ENCODE peak calls at places on chromosomes 2 and 18, in five cellular contexts. R is uterus, F is ovary, J is thyroid gland, X is A549. M is an unnamed sample. For H3K4me1, the result is how much of the 10 kb centered on the place peaks cover.

GRCh38 chr18:65567372-65567771 is 183.4 kb upstream of the CDH7 start:
- DNase-seq in J (no peak), X (peak), F (no peak), R (no peak), M (no peak)

GRCh38 chr18:35458677-35459441 is 38.9 kb downstream of the INO80C start:
- DNase-seq in X (peak), J (peak), R (peak), F (no peak), M (peak)

GRCh38 chr18:8929381-8929780 is 173.1 kb upstream of the NDUFV2 start:
- DNase-seq in R (no peak), J (no peak), X (no peak), F (no peak), M (no peak)

GRCh38 chr2:232525796-232526195 is at the start of gene CHRND:
- DNase-seq in X (no peak), J (peak), R (no peak), F (peak), M (peak)

GRCh38 chr2:193270816-193271215 is 1076.1 kb upstream of the TMEFF2 start:
- DNase-seq in J (no peak), F (no peak), R (no peak), X (no peak), M (no peak)

GRCh38 chr18:74234326-74235171 is 57.2 kb downstream of the CYB5A start:
- DNase-seq in J (no peak), F (no peak), R (peak), X (peak), M (peak)

GRCh38 chr2:143161982-143162837 is 33.0 kb downstream of the ARHGAP15 start:
- DNase-seq in F (peak), J (peak), R (peak), X (peak), M (peak)

GRCh38 chr2:232873909-232874641 is 4.0 kb downstream of the SNORC start:
- DNase-seq in F (peak), R (no peak), X (peak), J (no peak), M (no peak)

GRCh38 chr18:25103468-25104155 is 248.4 kb downstream of the ZNF521 start:
- DNase-seq in F (no peak), R (no peak), J (no peak), X (no peak), M (no peak)

GRCh38 chr2:949894-950626 is 589 bp upstream of the SNTG2 start:
- DNase-seq in X (no peak), F (no peak), J (peak), R (no peak), M (no peak)

GRCh38 chr2:172993924-172994717 is 81.5 kb upstream of the MAP3K20 start:
- DNase-seq in J (no peak), F (no peak), X (no peak), R (no peak), M (no peak)

GRCh38 chr2:27683390-27684071 is 19.8 kb downstream of the SLC4A1AP start:
- DNase-seq in J (peak), X (peak), F (peak), R (peak), M (peak)

GRCh38 chr2:220224711-220225519 is 597.5 kb downstream of the SLC4A3 start:
- DNase-seq in X (peak), J (no peak), F (no peak), R (no peak), M (no peak)

GRCh38 chr2:42532397-42532796 is 36.0 kb upstream of the MTA3 start:
- DNase-seq in F (no peak), X (no peak), R (no peak), J (no peak), M (no peak)
- H3K27ac ChIP-seq in F (no peak), X (no peak), R (no peak), J (no peak), M (no peak)

GRCh38 chr18:12702221-12703095 is at the start of the genes CEP76 and PSMG2:
- DNase-seq in X (peak), R (peak), F (peak), J (peak), M (peak)
- TF ChIP-seq POLR2A in X (peak), R (peak), F (peak), J (no peak), M (no peak)

GRCh38 chr2:55231546-55232083 is 478 bp downstream of the CLHC1 start:
- DNase-seq in X (no peak), J (no peak), R (no peak), F (no peak), M (no peak)
- H3K4me1 ChIP-seq in X (under half), J (under half), R (under half), F (under half), M (under half)

GRCh38 chr18:77071061-77071460 is 61.5 kb downstream of the MBP start:
- DNase-seq in J (no peak), F (no peak), R (no peak), X (no peak), M (no peak)

GRCh38 chr18:77069931-77070330 is 62.7 kb downstream of the MBP start:
- DNase-seq in J (no peak), F (no peak), X (no peak), R (no peak), M (no peak)

GRCh38 chr18:77069482-77069881 is 63.1 kb downstream of the MBP start:
- DNase-seq in J (no peak), X (no peak), R (no peak), F (no peak), M (no peak)

GRCh38 chr18:77071711-77072292 is 60.8 kb downstream of the MBP start:
- DNase-seq in J (peak), F (no peak), R (no peak), X (peak), M (no peak)

DNA sequence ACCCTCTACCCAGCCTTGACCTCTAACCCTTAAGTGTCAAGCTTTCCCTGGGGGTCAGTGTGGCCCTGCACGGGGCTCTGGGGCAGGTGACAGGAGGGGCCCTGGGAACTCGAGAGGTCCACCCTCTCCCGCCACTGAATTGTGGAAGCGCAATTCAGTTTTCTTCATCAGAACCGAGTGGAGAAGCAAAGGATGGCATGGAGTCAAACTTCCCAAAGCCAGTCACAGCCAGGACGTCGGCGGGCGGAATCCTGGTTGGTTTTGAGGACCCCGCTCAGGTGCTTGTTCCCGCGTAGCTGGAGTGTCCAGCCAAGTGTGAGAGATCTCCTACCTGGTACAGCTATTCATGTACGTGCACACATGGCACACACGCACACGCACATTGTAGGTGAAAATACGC is 62.0 kb downstream of the MBP start:
- DNase-seq in X (no peak), F (no peak), J (peak), R (no peak), M (no peak)
- H3K27ac ChIP-seq in X (peak), F (no peak), J (peak), R (peak), M (no peak)

DNA sequence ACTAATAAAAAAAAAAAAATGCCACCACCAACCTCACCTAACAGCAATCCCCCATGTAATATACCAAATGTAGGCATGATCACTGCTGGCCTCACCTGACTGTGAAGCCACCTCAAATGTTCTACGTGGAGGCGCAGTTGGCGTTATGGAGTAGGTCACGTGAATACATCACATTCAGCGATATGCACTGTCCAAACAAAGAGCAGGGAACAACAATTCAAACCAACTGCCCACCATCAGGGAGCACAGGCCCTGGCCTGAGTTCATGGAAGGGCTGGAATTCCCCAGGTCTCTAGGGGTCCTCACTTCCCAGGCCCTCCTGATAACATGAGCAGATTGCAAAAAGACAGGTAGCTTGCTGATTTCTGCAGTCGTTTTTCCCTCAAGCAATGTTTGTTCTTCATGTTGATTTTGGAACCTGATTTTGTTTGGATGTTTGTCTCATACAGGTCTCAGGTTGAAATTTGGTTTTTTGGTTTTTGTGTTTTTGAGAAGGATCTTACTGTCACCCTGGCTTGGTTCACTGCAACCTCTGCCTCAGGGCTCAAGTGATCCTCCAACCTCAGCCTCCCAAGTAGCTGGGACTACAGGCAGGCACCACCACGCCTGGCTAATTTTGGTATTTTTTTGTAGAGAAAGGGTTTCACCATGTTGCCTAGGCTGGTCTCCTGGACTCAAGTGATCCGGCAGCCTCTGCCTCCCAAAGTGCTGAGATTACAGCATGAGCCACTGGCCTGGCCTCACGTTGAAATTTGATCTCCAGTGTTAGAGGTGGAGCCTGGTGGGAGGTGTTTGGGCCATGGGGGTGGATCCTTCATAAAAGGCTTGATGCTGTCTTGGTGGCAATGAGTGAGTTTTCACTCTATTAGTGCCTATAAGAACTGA is 15.5 kb downstream of the TBC1D8 start:
- DNase-seq in J (no peak), F (no peak), R (no peak), X (no peak), M (no peak)
- TF ChIP-seq POLR2A in J (no peak), F (no peak), R (no peak), X (no peak), M (no peak)

DNA sequence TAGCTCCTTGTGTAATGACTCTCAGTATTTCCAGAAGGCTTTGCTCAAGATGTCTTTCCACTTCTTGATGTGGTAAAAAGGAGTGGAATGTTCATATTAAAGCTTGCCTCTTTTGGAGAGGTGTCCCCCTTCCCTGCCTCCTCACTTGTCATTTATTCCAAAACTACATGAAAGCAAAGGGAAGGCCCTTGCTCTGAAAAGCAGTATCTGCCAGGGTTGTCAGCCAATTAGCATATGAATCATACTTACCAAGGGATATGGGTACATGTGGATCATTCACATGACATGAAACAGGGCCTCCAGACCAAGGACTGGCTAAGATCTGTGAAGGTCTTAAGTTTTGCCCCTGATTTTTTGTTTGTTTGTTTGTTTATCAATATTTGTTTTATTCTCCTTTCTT is 31.3 kb downstream of the ANXA4 start:
- DNase-seq in J (no peak), F (no peak), X (no peak), R (no peak), M (no peak)
- H3K4me1 ChIP-seq in J (under half), F (under half), X (half or more), R (under half), M (under half)

GRCh38 chr2:37794717-37795116 is 123.3 kb upstream of the CDC42EP3 start:
- DNase-seq in X (no peak), J (no peak), R (no peak), F (no peak), M (no peak)

GRCh38 chr2:37795938-37796337 is 124.5 kb upstream of the CDC42EP3 start:
- DNase-seq in X (no peak), R (no peak), J (no peak), F (no peak), M (no peak)

GRCh38 chr2:37796481-37796880 is 125.0 kb upstream of the CDC42EP3 start:
- DNase-seq in J (no peak), R (no peak), F (no peak), X (no peak), M (no peak)

GRCh38 chr2:37797081-37797480 is 125.6 kb upstream of the CDC42EP3 start:
- DNase-seq in R (no peak), J (no peak), X (no peak), F (no peak), M (no peak)

GRCh38 chr2:37795456-37795855 is 124.0 kb upstream of the CDC42EP3 start:
- DNase-seq in F (no peak), R (no peak), X (no peak), J (no peak), M (no peak)
- H3K27ac ChIP-seq in F (no peak), R (peak), X (no peak), J (no peak), M (no peak)

GRCh38 chr2:65294136-65294535 is 66.5 kb downstream of the ACTR2 start:
- DNase-seq in F (no peak), X (no peak), J (no peak), R (no peak), M (no peak)

GRCh38 chr2:65296971-65297370 is 69.3 kb downstream of the ACTR2 start:
- DNase-seq in J (no peak), X (no peak), R (no peak), F (no peak), M (no peak)

GRCh38 chr2:65292461-65293127 is 65.0 kb downstream of the ACTR2 start:
- DNase-seq in F (no peak), X (no peak), R (peak), J (no peak), M (no peak)

GRCh38 chr2:65292095-65292378 is 64.4 kb downstream of the ACTR2 start:
- DNase-seq in R (no peak), X (no peak), F (no peak), J (no peak), M (no peak)

GRCh38 chr2:65294701-65295100 is 67.1 kb downstream of the ACTR2 start:
- DNase-seq in F (no peak), R (no peak), X (no peak), J (no peak), M (no peak)
- TF ChIP-seq POLR2A in F (no peak), R (no peak), X (no peak), J (no peak), M (no peak)

DNA sequence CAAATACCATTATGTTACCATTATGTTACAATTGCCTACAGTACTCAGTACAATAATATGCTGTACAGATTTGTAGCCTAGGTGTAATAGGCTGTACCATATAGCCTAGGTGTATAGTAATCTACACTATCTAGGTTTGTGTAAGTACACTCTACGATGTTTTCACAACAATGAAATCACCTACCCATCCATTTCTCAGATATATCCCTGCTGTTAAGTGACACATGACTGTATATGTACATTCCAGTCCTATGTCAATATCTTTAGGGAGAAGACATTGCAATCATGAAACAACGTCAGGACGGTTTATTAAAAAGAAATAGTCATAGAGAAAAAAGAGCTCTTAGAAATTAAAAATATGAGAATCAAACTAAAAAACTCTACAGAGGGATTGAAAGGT is 119.0 kb upstream of the CDC42EP3 start:
- DNase-seq in F (no peak), R (no peak), J (no peak), X (no peak), M (no peak)
- H3K4me1 ChIP-seq in F (under half), R (under half), J (under half), X (under half), M (under half)

GRCh38 chr2:179277429-179278196 is 13.0 kb upstream of the SESTD1 start:
- DNase-seq in J (no peak), F (no peak), R (no peak), X (no peak), M (no peak)

GRCh38 chr2:179273461-179273962 is 8.9 kb upstream of the SESTD1 start:
- DNase-seq in F (no peak), X (no peak), R (no peak), J (no peak), M (peak)

GRCh38 chr2:179272406-179273192 is 8.0 kb upstream of the SESTD1 start:
- DNase-seq in R (no peak), X (peak), J (no peak), F (no peak), M (peak)

GRCh38 chr2:179275280-179276013 is 10.8 kb upstream of the SESTD1 start:
- DNase-seq in F (no peak), J (no peak), R (no peak), X (peak), M (no peak)

GRCh38 chr2:179274749-179275148 is 10.1 kb upstream of the SESTD1 start:
- DNase-seq in J (no peak), F (no peak), X (no peak), R (no peak), M (no peak)
- H3K27ac ChIP-seq in J (no peak), F (no peak), X (no peak), R (no peak), M (peak)

M was measured in testis.